ENCODE peak calls at places on chromosomes 1 and 21, in eight cellular contexts. E, W, M, H, V, B, Z and U are unnamed samples.
A peak's percentile ranks its signal among the peaks of the same experiment; 100 is the strongest.

GRCh38 chr1:181430015-181430657 is 53.2 kb upstream of the CACNA1E start:
- DNase-seq in E (no peak), W (no peak), M (no peak), H (no peak), V (no peak), B (no peak), Z (peak; percentile 28), U (no peak)

GRCh38 chr1:164240081-164240480 is 318.9 kb upstream of the PBX1 start:
- DNase-seq in E (no peak), W (no peak), M (no peak), H (no peak), V (no peak), B (no peak), Z (no peak), U (no peak)

GRCh38 chr1:64405833-64406232 is 64.1 kb upstream of the CACHD1 start:
- DNase-seq in E (no peak), W (no peak), M (no peak), H (no peak), V (no peak), B (no peak), Z (no peak), U (no peak)

GRCh38 chr1:225462714-225463574 is 35.1 kb upstream of the LBR start:
- DNase-seq in E (peak; percentile 89), W (no peak), M (no peak), H (no peak), V (no peak), B (no peak), Z (no peak), U (no peak)

GRCh38 chr1:47753808-47754207 is 243.4 kb downstream of the TRABD2B start:
- DNase-seq in E (no peak), W (no peak), M (no peak), H (no peak), V (no peak), B (no peak), Z (no peak), U (no peak)

GRCh38 chr1:199041173-199041914 is 402.5 kb downstream of the PTPRC start:
- DNase-seq in E (no peak), W (no peak), M (no peak), H (no peak), V (peak; percentile 2), B (no peak), Z (peak; percentile 50), U (no peak)

GRCh38 chr21:33561373-33561772 is 18.5 kb downstream of the SON start:
- DNase-seq in E (no peak), W (no peak), M (no peak), H (no peak), V (no peak), B (no peak), Z (no peak), U (no peak)

GRCh38 chr1:119327436-119328155 is 41.0 kb upstream of the HAO2 start:
- DNase-seq in E (peak; percentile 75), W (peak; percentile 46), M (peak; percentile 62), H (peak; percentile 42), V (no peak), B (no peak), Z (peak; percentile 25), U (no peak)

GRCh38 chr1:242011879-242012674 is 13.2 kb upstream of the MAP1LC3C start:
- DNase-seq in E (no peak), W (no peak), M (no peak), H (no peak), V (no peak), B (no peak), Z (no peak), U (no peak)

GRCh38 chr21:29953072-29953471 is 13.3 kb upstream of the GRIK1 start:
- DNase-seq in E (no peak), W (no peak), M (no peak), H (no peak), V (no peak), B (no peak), Z (no peak), U (no peak)

GRCh38 chr1:161068306-161069200 is 1.1 kb downstream of the ARHGAP30 start:
- DNase-seq in E (no peak), W (peak; percentile 88), M (peak; percentile 78), H (peak; percentile 69), V (peak; percentile 78), B (peak; percentile 58), Z (no peak), U (peak; percentile 82)

GRCh38 chr1:115475252-115475651 is 137.2 kb upstream of the NGF start:
- DNase-seq in E (no peak), W (no peak), M (no peak), H (no peak), V (no peak), B (no peak), Z (no peak), U (no peak)

GRCh38 chr21:15483138-15483780 is 246.5 kb upstream of the USP25 start:
- DNase-seq in E (peak; percentile 82), W (peak; percentile 87), M (peak; percentile 90), H (peak; percentile 86), V (peak; percentile 73), B (peak; percentile 50), Z (peak; percentile 65), U (peak; percentile 28)

GRCh38 chr1:24728982-24729381 is 16.3 kb upstream of the CLIC4 start:
- DNase-seq in E (no peak), W (peak; percentile 3), M (no peak), H (no peak), V (no peak), B (no peak), Z (no peak), U (no peak)

GRCh38 chr1:247528812-247529474 is 7.3 kb downstream of the OR2C3 start:
- DNase-seq in E (no peak), W (no peak), M (no peak), H (no peak), V (no peak), B (no peak), Z (peak; percentile 16), U (no peak)

GRCh38 chr21:27149034-27149433 is 182.1 kb upstream of the ADAMTS5 start:
- DNase-seq in E (no peak), W (no peak), M (no peak), H (no peak), V (no peak), B (no peak), Z (no peak), U (no peak)

GRCh38 chr1:223870617-223871574 is 25.1 kb upstream of the TP53BP2 start:
- DNase-seq in E (no peak), W (peak; percentile 76), M (no peak), H (peak; percentile 28), V (no peak), B (no peak), Z (no peak), U (no peak)

GRCh38 chr1:246724725-246725095 is 501 bp downstream of the SCCPDH start:
- DNase-seq in E (peak; percentile 44), W (no peak), M (no peak), H (no peak), V (no peak), B (no peak), Z (peak; percentile 40), U (no peak)

GRCh38 chr1:159197767-159198557 is 6.7 kb upstream of the ACKR1 start:
- DNase-seq in E (peak; percentile 73), W (peak; percentile 56), M (peak; percentile 66), H (peak; percentile 46), V (peak; percentile 14), B (peak; percentile 28), Z (peak; percentile 64), U (no peak)

GRCh38 chr1:234541281-234541975 is 62.4 kb upstream of the TARBP1 start:
- DNase-seq in E (no peak), W (no peak), M (no peak), H (no peak), V (no peak), B (no peak), Z (peak; percentile 35), U (no peak)

GRCh38 chr1:50697440-50698421 is 262.3 kb downstream of the FAF1 start:
- DNase-seq in E (no peak), W (no peak), M (no peak), H (no peak), V (no peak), B (no peak), Z (peak; percentile 54), U (no peak)

GRCh38 chr21:28233536-28234220 is 759.0 kb downstream of the LTN1 start:
- DNase-seq in E (no peak), W (no peak), M (no peak), H (no peak), V (no peak), B (no peak), Z (no peak), U (no peak)

GRCh38 chr1:29973406-29973805 is 737.1 kb downstream of the PTPRU start:
- DNase-seq in E (no peak), W (no peak), M (no peak), H (no peak), V (no peak), B (no peak), Z (peak; percentile 12), U (no peak)

GRCh38 chr1:59366352-59366751 is 69.5 kb downstream of the FGGY start:
- DNase-seq in E (no peak), W (no peak), M (no peak), H (no peak), V (no peak), B (no peak), Z (no peak), U (no peak)

GRCh38 chr1:211648980-211649934 is 26.2 kb downstream of the NEK2 start:
- DNase-seq in E (no peak), W (peak; percentile 61), M (peak; percentile 69), H (no peak), V (no peak), B (no peak), Z (no peak), U (no peak)

GRCh38 chr1:94061513-94062443 is 59.2 kb downstream of the ABCA4 start:
- DNase-seq in E (peak; percentile 55), W (peak; percentile 67), M (peak; percentile 65), H (peak; percentile 68), V (no peak), B (no peak), Z (peak; percentile 71), U (no peak)

GRCh38 chr1:1164701-1165451 is 8.8 kb upstream of the TTLL10 start:
- DNase-seq in E (peak; percentile 35), W (no peak), M (peak; percentile 67), H (no peak), V (no peak), B (no peak), Z (no peak), U (no peak)

GRCh38 chr1:6590046-6590445 is 10.3 kb downstream of the ZBTB48 start:
- DNase-seq in E (no peak), W (no peak), M (no peak), H (no peak), V (no peak), B (no peak), Z (no peak), U (no peak)

GRCh38 chr1:234979316-234980223 is 149.1 kb downstream of the TOMM20 start:
- DNase-seq in E (no peak), W (no peak), M (no peak), H (no peak), V (no peak), B (no peak), Z (no peak), U (no peak)

GRCh38 chr1:153985341-153985912 is 712 bp downstream of the RAB13 start:
- DNase-seq in E (no peak), W (no peak), M (peak; percentile 36), H (no peak), V (no peak), B (no peak), Z (peak; percentile 82), U (no peak)

GRCh38 chr1:151822404-151822803 is 9.2 kb downstream of the RORC start:
- DNase-seq in E (no peak), W (no peak), M (no peak), H (no peak), V (no peak), B (peak; percentile 45), Z (no peak), U (peak; percentile 35)